ENCODE peak calls at places on chromosomes 1 and 21, in seven cellular contexts. Z, I, Y, N, H, P and R are unnamed samples.

GRCh38 chr1:111948209-111949131 is 41.0 kb downstream of the KCND3 start:
- DNase-seq in P (no peak), H (no peak), I (peak), N (no peak), Y (peak), Z (peak), R (no peak)

GRCh38 chr1:101996830-101997485 is at the start of gene OLFM3:
- DNase-seq in I (no peak), Y (no peak), Z (no peak), N (no peak), P (no peak), H (peak), R (no peak)

GRCh38 chr21:25506887-25507286 is 100.4 kb downstream of the MRPL39 start:
- DNase-seq in P (peak), H (peak), Y (peak), I (peak), N (peak), Z (peak), R (peak)

GRCh38 chr1:96845464-96845863 is 123.9 kb downstream of the PTBP2 start:
- DNase-seq in P (no peak), I (no peak), H (no peak), Z (peak), N (no peak), Y (peak), R (peak)

GRCh38 chr1:54335396-54336056 is 70.7 kb downstream of the SSBP3 start:
- DNase-seq in H (peak), I (peak), Y (peak), Z (peak), N (peak), P (peak), R (peak)

GRCh38 chr1:21546122-21546825 is 37.1 kb downstream of the ALPL start:
- DNase-seq in I (no peak), Z (peak), Y (no peak), H (no peak), P (no peak), N (no peak), R (peak)

GRCh38 chr1:43878440-43878839 is 55.2 kb upstream of the ARTN start:
- DNase-seq in H (no peak), P (no peak), Y (no peak), Z (no peak), N (no peak), I (peak), R (no peak)

GRCh38 chr1:203593723-203594122 is 32.9 kb upstream of the ATP2B4 start:
- DNase-seq in N (no peak), I (no peak), Y (peak), Z (no peak), P (peak), H (no peak), R (peak)

GRCh38 chr21:39098696-39099111 is 84.5 kb downstream of the PSMG1 start:
- DNase-seq in I (no peak), Y (no peak), N (no peak), Z (no peak), P (no peak), H (no peak), R (peak)

GRCh38 chr1:216325336-216325735 is 97.9 kb downstream of the USH2A start:
- DNase-seq in H (no peak), P (no peak), Y (no peak), Z (no peak), N (no peak), I (no peak), R (no peak)

GRCh38 chr1:15610167-15610566 is 7.1 kb upstream of the DDI2 start:
- DNase-seq in I (no peak), Y (peak), N (no peak), P (no peak), H (no peak), Z (no peak), R (peak)

GRCh38 chr1:228898582-228898992 is 163.3 kb downstream of the RHOU start:
- DNase-seq in P (no peak), Z (no peak), H (no peak), N (no peak), I (no peak), Y (no peak), R (no peak)

GRCh38 chr1:181424786-181425403 is 58.4 kb upstream of the CACNA1E start:
- DNase-seq in H (peak), I (peak), Y (peak), P (peak), N (peak), Z (peak), R (peak)

GRCh38 chr1:119784127-119784781 is 15.5 kb upstream of the HMGCS2 start:
- DNase-seq in Z (peak), N (no peak), I (peak), P (no peak), H (peak), Y (peak), R (peak)

GRCh38 chr1:202615501-202616354 is 94.5 kb downstream of the SYT2 start:
- DNase-seq in I (peak), H (peak), N (no peak), Z (no peak), Y (peak), P (peak), R (peak)

GRCh38 chr1:221994274-221994698 is 252.4 kb upstream of the DUSP10 start:
- DNase-seq in N (no peak), P (peak), H (peak), I (no peak), Y (peak), Z (peak), R (no peak)

GRCh38 chr1:64956241-64956640 is 10.1 kb downstream of the JAK1 start:
- DNase-seq in H (peak), Y (peak), I (peak), N (no peak), Z (no peak), P (no peak), R (peak)

GRCh38 chr1:25971044-25971881 is 26.6 kb downstream of the PAFAH2 start:
- DNase-seq in Z (no peak), I (no peak), N (no peak), Y (no peak), P (peak), H (no peak), R (no peak)

GRCh38 chr1:9121891-9122409 is 7.0 kb downstream of the GPR157 start:
- DNase-seq in Y (no peak), I (no peak), Z (no peak), H (no peak), P (no peak), N (no peak), R (no peak)

GRCh38 chr1:218957971-218958370 is 215.7 kb upstream of the LYPLAL1 start:
- DNase-seq in H (no peak), I (no peak), Y (peak), Z (no peak), N (no peak), P (no peak), R (no peak)

GRCh38 chr1:966603-967295 is 467 bp downstream of the PLEKHN1 start:
- DNase-seq in I (peak), H (peak), P (peak), Y (peak), Z (peak), N (no peak), R (peak)

GRCh38 chr1:148309940-148310500 is 157.9 kb upstream of the NBPF11 start:
- DNase-seq in H (no peak), Y (no peak), I (no peak), P (no peak), N (no peak), Z (no peak), R (no peak)

GRCh38 chr1:153389978-153390879 is 644 bp downstream of the S100A8 start:
- DNase-seq in H (no peak), Z (no peak), N (no peak), P (no peak), Y (no peak), I (no peak), R (no peak)

GRCh38 chr1:54246097-54246721 is 46.2 kb downstream of the MRPL37 start:
- DNase-seq in Y (no peak), H (no peak), I (no peak), N (no peak), P (no peak), Z (no peak), R (no peak)

GRCh38 chr21:45698493-45698947 is 55.0 kb downstream of the PCBP3 start:
- DNase-seq in H (peak), P (peak), I (peak), Y (peak), Z (peak), N (peak), R (peak)

GRCh38 chr1:6586404-6586816 is 6.6 kb downstream of the ZBTB48 start:
- DNase-seq in I (no peak), H (no peak), P (no peak), Z (no peak), N (no peak), Y (no peak), R (no peak)

DNA sequence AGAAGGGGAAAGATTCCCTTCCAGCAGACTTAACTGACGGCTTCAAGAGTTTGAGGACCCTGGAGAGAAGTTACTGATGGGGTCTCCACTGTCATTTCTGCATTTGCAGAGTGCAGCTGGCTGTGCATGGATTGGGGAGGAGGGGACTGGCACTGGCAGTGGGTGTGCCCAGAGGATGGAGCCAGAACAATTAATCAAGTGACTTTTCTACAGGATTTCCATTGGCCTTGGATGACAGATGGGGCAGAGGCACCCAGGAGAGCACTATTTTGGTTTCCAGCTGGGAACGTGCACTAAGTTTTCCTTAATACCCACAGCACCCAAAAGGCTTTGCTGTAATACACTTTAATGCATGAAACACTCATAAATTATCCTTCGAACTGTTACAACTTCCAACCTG is 1.3 kb downstream of the NGF start:
- DNase-seq in N (no peak), I (no peak), Z (no peak), H (no peak), P (no peak), Y (no peak), R (no peak)
- H3K4me3 ChIP-seq in N (no peak), I (peak), Z (peak), H (peak), P (no peak), Y (peak), R (no peak)

GRCh38 chr1:39524591-39525365 is 33.3 kb downstream of the BMP8A start:
- DNase-seq in I (no peak), H (no peak), Y (no peak), N (no peak), P (no peak), Z (no peak), R (no peak)

GRCh38 chr1:39525366-39526165 is 34.1 kb downstream of the BMP8A start:
- DNase-seq in I (no peak), N (no peak), H (no peak), P (no peak), Y (no peak), Z (no peak), R (no peak)

GRCh38 chr1:39529901-39530535 is 38.6 kb downstream of the BMP8A start:
- DNase-seq in Z (no peak), Y (no peak), H (no peak), I (no peak), P (no peak), N (no peak), R (no peak)

GRCh38 chr1:39526466-39527189 is 35.2 kb downstream of the BMP8A start:
- DNase-seq in P (no peak), N (no peak), Z (no peak), H (no peak), Y (no peak), I (no peak), R (no peak)

GRCh38 chr1:39528082-39528481 is 36.6 kb downstream of the BMP8A start:
- DNase-seq in Y (no peak), Z (no peak), N (no peak), I (no peak), P (no peak), H (no peak), R (no peak)
- H3K4me3 ChIP-seq in Y (no peak), Z (no peak), N (no peak), I (no peak), P (no peak), H (no peak), R (no peak)

GRCh38 chr21:31195334-31196015 is 148.6 kb downstream of the TIAM1 start:
- DNase-seq in Z (no peak), P (no peak), Y (no peak), N (no peak), I (no peak), H (no peak), R (no peak)
- H3K4me3 ChIP-seq in Z (no peak), P (no peak), Y (no peak), N (no peak), I (no peak), H (no peak), R (no peak)

GRCh38 chr1:155968670-155969069 is 9.7 kb downstream of the ARHGEF2 start:
- DNase-seq in H (no peak), P (peak), Z (no peak), N (peak), I (peak), Y (no peak), R (peak)
- H3K4me3 ChIP-seq in H (no peak), P (no peak), Z (no peak), N (no peak), I (no peak), Y (no peak), R (no peak)

GRCh38 chr21:31873696-31874599 is 1.1 kb downstream of the HUNK start:
- DNase-seq in H (peak), Z (no peak), N (no peak), Y (peak), P (peak), I (peak), R (no peak)
- H3K4me3 ChIP-seq in H (peak), Z (peak), N (peak), Y (no peak), P (peak), I (peak), R (no peak)

GRCh38 chr1:225888898-225889690 is at the start of gene LEFTY1:
- DNase-seq in N (no peak), I (no peak), P (no peak), H (no peak), Y (no peak), Z (no peak), R (peak)
- H3K4me3 ChIP-seq in N (no peak), I (no peak), P (no peak), H (no peak), Y (no peak), Z (no peak), R (no peak)

DNA sequence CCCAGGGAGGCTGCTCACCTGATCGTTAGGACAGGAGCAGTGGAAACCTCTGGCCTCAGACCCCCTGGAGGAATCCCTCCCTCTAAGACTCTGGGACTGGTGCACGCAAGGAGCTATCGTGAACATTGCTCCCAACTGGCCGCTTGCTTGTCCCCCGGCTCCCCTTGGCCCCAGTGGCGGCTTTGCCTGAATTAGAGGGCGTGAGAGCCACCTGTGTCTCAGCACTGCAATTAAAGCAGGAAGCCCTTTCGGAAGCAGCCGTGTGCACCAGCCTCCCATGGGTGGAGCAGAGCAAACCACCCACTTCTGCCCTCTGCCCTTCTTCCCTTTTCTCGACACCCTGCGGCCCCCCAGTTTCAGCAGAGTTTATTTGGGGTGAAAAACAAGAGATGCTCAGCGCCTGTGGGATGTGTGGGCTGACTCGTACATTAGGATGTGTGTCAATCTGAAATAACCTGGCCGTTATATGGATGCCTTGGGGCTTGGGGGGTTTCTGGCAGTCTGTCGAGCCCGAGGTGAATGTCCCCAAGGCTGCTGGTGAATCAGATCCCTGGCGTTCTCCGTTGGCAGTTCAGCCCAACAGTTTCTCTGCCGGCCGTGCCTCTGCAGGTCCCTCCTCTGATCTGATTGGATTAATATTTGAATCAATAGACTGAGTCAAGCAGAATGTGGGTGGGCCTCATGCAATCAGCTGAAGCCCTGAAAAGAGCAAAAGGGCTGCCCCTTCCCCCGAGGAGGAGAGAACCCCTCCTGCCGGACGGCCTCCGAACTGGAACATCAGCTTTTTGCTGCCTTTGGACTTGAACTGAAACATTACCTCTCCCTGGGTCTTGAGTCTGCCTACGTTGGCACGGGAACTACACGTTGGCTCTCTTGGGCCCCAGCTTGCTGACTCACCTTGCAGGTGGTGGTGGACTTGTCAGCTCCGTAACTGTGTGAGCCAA is 7.3 kb upstream of the UMODL1 start:
- DNase-seq in N (no peak), I (no peak), Y (peak), H (no peak), Z (peak), P (no peak), R (no peak)
- H3K4me3 ChIP-seq in N (no peak), I (no peak), Y (no peak), H (no peak), Z (no peak), P (no peak), R (no peak)